ENCODE peak calls at places on chromosomes 12 and 14, in ten cellular contexts. T is K562, K is retinal pigment epithelial cell, L is nephron progenitor cell, O is HFF-Myc, V is uterus, N is B cell, G is fibroblast of mammary gland, B is RWPE1, R is prostate gland. U is an unnamed sample.

GRCh38 chr12:75996907-75997447 is 34.6 kb downstream of the PHLDA1 start:
- DNase-seq in L (no peak), T (no peak), B (no peak), R (no peak), K (no peak), O (no peak), N (no peak), G (peak; percentile 27), V (no peak), U (no peak)

GRCh38 chr12:119695034-119695433 is 27.1 kb downstream of the PRKAB1 start:
- DNase-seq in R (no peak), L (no peak), N (no peak), T (peak; percentile 37), V (no peak), O (no peak), B (no peak), G (no peak), K (no peak), U (no peak)

GRCh38 chr14:36442824-36443241 is 77.2 kb downstream of the NKX2-1 start:
- DNase-seq in T (no peak), N (no peak), V (no peak), K (no peak), L (no peak), R (no peak), B (no peak), O (no peak), G (no peak), U (no peak)

GRCh38 chr14:89681086-89682018 is 264.3 kb upstream of the FOXN3 start:
- DNase-seq in V (no peak), R (no peak), B (no peak), T (no peak), K (no peak), L (no peak), O (no peak), N (peak; percentile 38), G (no peak), U (no peak)

GRCh38 chr14:61933021-61933420 is 170.8 kb downstream of the SNAPC1 start:
- DNase-seq in V (no peak), L (no peak), N (no peak), O (no peak), G (no peak), T (no peak), K (no peak), R (no peak), B (no peak), U (no peak)

GRCh38 chr14:35277179-35277578 is 15.0 kb upstream of the PSMA6 start:
- DNase-seq in G (no peak), R (no peak), K (no peak), B (no peak), L (no peak), T (no peak), N (no peak), V (no peak), O (no peak), U (no peak)

GRCh38 chr14:91957876-91958313 is 10.4 kb upstream of the FBLN5 start:
- DNase-seq in O (no peak), T (no peak), K (no peak), B (no peak), G (no peak), N (no peak), V (no peak), L (no peak), R (no peak), U (no peak)

GRCh38 chr14:52918486-52918885 is 32.4 kb downstream of the FERMT2 start:
- DNase-seq in L (no peak), B (peak; percentile 32), V (no peak), T (no peak), K (no peak), O (no peak), G (peak; percentile 78), N (peak; percentile 48), R (no peak), U (no peak)

GRCh38 chr12:106296179-106296877 is 6.2 kb upstream of the TCP11L2 start:
- DNase-seq in O (no peak), V (no peak), T (no peak), N (no peak), B (peak; percentile 80), K (peak; percentile 95), L (no peak), G (peak; percentile 75), R (no peak), U (no peak)

GRCh38 chr12:121668750-121669524 is 517 bp downstream of the MORN3 start:
- DNase-seq in B (no peak), R (no peak), K (no peak), T (peak; percentile 45), N (peak; percentile 65), V (no peak), G (peak; percentile 38), O (no peak), L (peak; percentile 79), U (peak; percentile 79)

GRCh38 chr12:28415755-28416154 is 225.5 kb downstream of the CCDC91 start:
- DNase-seq in T (no peak), V (no peak), L (no peak), B (no peak), G (peak; percentile 86), R (no peak), N (no peak), O (no peak), K (peak; percentile 52), U (no peak)

GRCh38 chr12:1799068-1799881 is 21.1 kb upstream of the LRTM2 start:
- DNase-seq in K (no peak), B (no peak), T (no peak), N (no peak), R (no peak), G (no peak), V (no peak), L (no peak), O (no peak), U (no peak)

GRCh38 chr12:85441740-85442139 is 161.7 kb downstream of the ALX1 start:
- DNase-seq in N (no peak), T (no peak), V (no peak), K (no peak), R (no peak), G (peak; percentile 9), B (peak; percentile 4), O (no peak), L (no peak), U (no peak)

GRCh38 chr12:97267166-97267565 is 195.4 kb upstream of the RMST start:
- DNase-seq in O (no peak), R (no peak), G (no peak), N (no peak), K (no peak), T (no peak), V (no peak), L (no peak), B (no peak), U (no peak)

GRCh38 chr14:69152181-69152943 is 557 bp downstream of the DCAF5 start:
- DNase-seq in N (no peak), T (peak; percentile 58), B (peak; percentile 42), G (peak; percentile 40), V (peak; percentile 27), R (peak; percentile 46), K (no peak), L (no peak), O (no peak), U (peak; percentile 35)

GRCh38 chr14:36028218-36028617 is 148.3 kb downstream of the PTCSC3 start:
- DNase-seq in G (no peak), K (no peak), N (no peak), B (no peak), L (no peak), V (no peak), T (no peak), O (no peak), R (no peak), U (no peak)

GRCh38 chr12:116532428-116532827 is 26.8 kb upstream of the MAP1LC3B2 start:
- DNase-seq in K (no peak), O (no peak), L (no peak), B (no peak), V (no peak), R (no peak), T (peak; percentile 25), N (no peak), G (no peak), U (no peak)

GRCh38 chr14:67883717-67884116 is 64.1 kb downstream of the RAD51B start:
- DNase-seq in K (no peak), O (no peak), T (no peak), N (no peak), G (peak; percentile 41), V (no peak), L (no peak), B (peak; percentile 8), R (no peak), U (no peak)
- TF ChIP-seq CTCF in K (peak; percentile 5), O (no peak), T (peak; percentile 24), N (peak; percentile 33), G (peak; percentile 26), V (peak; percentile 54), L (no peak), B (no peak), R (no peak), U (no peak)

DNA sequence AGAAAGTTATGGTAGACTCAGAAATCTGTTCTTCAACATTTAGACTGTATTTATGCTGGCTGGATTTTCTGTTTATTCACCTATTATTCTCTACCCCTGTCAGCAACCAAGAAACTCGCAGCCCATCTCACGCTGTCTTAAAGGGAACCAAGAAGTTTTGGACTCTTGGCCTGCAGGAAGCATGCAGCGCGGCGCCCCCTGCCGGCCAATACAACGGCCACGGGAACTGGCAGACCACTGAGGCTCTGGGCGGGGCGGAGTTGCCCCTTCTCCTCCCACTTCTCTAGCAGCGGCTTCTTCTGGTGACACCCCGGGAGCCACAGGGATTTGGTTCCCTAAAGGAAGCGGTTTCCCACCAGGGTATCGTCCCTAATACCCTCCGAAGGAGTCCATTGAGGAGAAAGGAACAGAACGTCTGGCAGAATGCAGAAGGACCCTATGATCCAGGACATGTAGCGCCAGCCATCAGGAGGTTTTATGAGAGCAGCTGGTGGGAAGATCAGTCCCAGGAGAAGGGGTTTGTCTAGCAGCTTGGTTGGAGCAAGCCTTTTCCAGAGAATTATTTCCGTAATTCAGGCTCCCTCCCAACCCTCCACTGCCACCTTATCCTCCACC is 21.0 kb upstream of the RNASE2 start:
- DNase-seq in V (no peak), K (no peak), R (no peak), N (peak; percentile 36), T (peak; percentile 74), G (peak; percentile 28), O (no peak), B (no peak), L (peak; percentile 71), U (peak; percentile 70)
- TF ChIP-seq CTCF in V (peak; percentile 15), K (peak; percentile 63), R (no peak), N (peak; percentile 23), T (peak; percentile 68), G (peak; percentile 54), O (peak; percentile 85), B (peak; percentile 36), L (peak; percentile 55), U (peak; percentile 90)

GRCh38 chr14:105290598-105291356 is 10.0 kb downstream of the BRF1 start:
- DNase-seq in L (no peak), V (no peak), R (no peak), G (no peak), T (no peak), B (no peak), K (no peak), O (no peak), N (no peak), U (no peak)
- TF ChIP-seq CTCF in L (no peak), V (no peak), R (no peak), G (no peak), T (peak; percentile 28), B (no peak), K (peak; percentile 23), O (no peak), N (no peak), U (no peak)

DNA sequence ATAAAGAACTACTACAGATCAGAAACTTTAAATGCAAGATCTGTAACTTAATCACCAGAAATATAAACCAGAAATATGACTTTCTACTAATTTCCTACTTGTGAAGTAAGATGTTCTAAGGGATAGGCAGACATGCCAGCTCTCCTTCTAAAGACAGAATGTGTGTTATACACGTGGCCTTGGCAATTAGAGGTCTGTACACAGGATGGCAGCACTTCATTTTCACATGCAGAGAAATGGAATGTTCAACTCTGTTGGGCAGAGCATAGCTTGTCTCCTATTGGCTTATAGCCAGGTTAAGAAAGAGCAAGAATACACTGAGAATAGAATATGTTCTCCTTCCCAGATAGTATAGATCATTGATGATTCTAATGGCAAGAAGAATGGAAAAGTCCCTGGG is 403.8 kb downstream of the DAD1 start:
- DNase-seq in R (no peak), V (no peak), L (no peak), B (no peak), N (no peak), O (no peak), T (no peak), G (peak; percentile 42), K (no peak), U (no peak)
- TF ChIP-seq CTCF in R (no peak), V (no peak), L (no peak), B (no peak), N (no peak), O (no peak), T (no peak), G (no peak), K (peak; percentile 17), U (no peak)

U was measured in endothelial cell.